ENCODE peak calls at places on chromosome 17, in five cellular contexts. Z is HepG2, V is NCI-H460, F is BE2C, L is cardiac fibroblast. E is an unnamed sample.

GRCh38 chr17:4247981-4248388 is 15.8 kb downstream of the ANKFY1 start:
- DNase-seq in F (no peak), L (no peak), Z (peak), V (no peak), E (no peak)

GRCh38 chr17:19338031-19338990 is 24.2 kb downstream of the B9D1 start:
- DNase-seq in L (peak), V (no peak), F (peak), Z (peak), E (no peak)

GRCh38 chr17:47203984-47204721 is 5.0 kb upstream of the MYL4 start:
- DNase-seq in Z (no peak), L (no peak), F (no peak), V (no peak), E (no peak)

GRCh38 chr17:55275894-55276804 is 11.4 kb downstream of the HLF start:
- DNase-seq in F (no peak), V (no peak), Z (peak), L (no peak), E (no peak)

GRCh38 chr17:15900871-15901270 is 44.1 kb upstream of the ADORA2B start:
- DNase-seq in V (no peak), F (no peak), Z (no peak), L (no peak), E (no peak)

GRCh38 chr17:55527520-55528118 is 16.4 kb upstream of the SMIM36 start:
- DNase-seq in Z (peak), V (peak), F (peak), L (peak), E (no peak)

GRCh38 chr17:58337126-58337599 is 8.6 kb upstream of the TSPOAP1 start:
- DNase-seq in F (no peak), Z (no peak), L (no peak), V (no peak), E (no peak)

GRCh38 chr17:2087597-2088211 is 32.8 kb downstream of the HIC1 start:
- DNase-seq in L (peak), Z (no peak), F (no peak), V (no peak), E (no peak)

GRCh38 chr17:41131979-41132378 is 8.0 kb upstream of the KRTAP4-12 start:
- DNase-seq in F (no peak), L (no peak), Z (peak), V (no peak), E (no peak)

GRCh38 chr17:63701477-63702222 is 1.7 kb upstream of the LIMD2 start:
- DNase-seq in Z (no peak), V (no peak), F (no peak), L (no peak), E (no peak)

E was measured in Panc1.